ENCODE peak calls at places on chromosomes 12 and 14, in six cellular contexts. L, C, J, X, P and A are unnamed samples.

GRCh38 chr12:118055144-118055557 is 5.8 kb downstream of the WSB2 start:
- DNase-seq in J (no peak), X (no peak), L (peak), P (no peak), C (no peak), A (no peak)

GRCh38 chr12:47094804-47095203 is 15.0 kb upstream of the AMIGO2 start:
- DNase-seq in X (no peak), C (no peak), L (no peak), J (no peak), P (no peak), A (no peak)

GRCh38 chr12:26176725-26177124 is 18.6 kb upstream of the SSPN start:
- DNase-seq in J (no peak), P (no peak), X (no peak), C (no peak), L (no peak), A (no peak)

GRCh38 chr14:79543966-79544365 is 667.3 kb downstream of the DIO2 start:
- DNase-seq in L (no peak), P (no peak), J (no peak), C (no peak), X (no peak), A (no peak)

GRCh38 chr12:49298160-49298559 is 3.2 kb downstream of the PRPH start:
- DNase-seq in L (no peak), X (no peak), C (no peak), P (no peak), J (no peak), A (no peak)

GRCh38 chr12:45703942-45704341 is 25.6 kb upstream of the ARID2 start:
- DNase-seq in J (no peak), L (no peak), P (peak), X (no peak), C (no peak), A (no peak)

GRCh38 chr12:53232641-53233538 is 881 bp upstream of the RARG start:
- DNase-seq in X (no peak), C (no peak), J (no peak), L (peak), P (no peak), A (no peak)

GRCh38 chr14:80150301-80150700 is 61.0 kb downstream of the DIO2 start:
- DNase-seq in J (no peak), L (no peak), X (no peak), C (no peak), P (no peak), A (no peak)

GRCh38 chr14:106803379-106803778 is 1277.0 kb downstream of the TMEM121 start:
- DNase-seq in C (no peak), X (no peak), L (no peak), P (no peak), J (no peak), A (no peak)

GRCh38 chr12:10716704-10717315 is 6.3 kb downstream of the YBX3 start:
- DNase-seq in P (peak), L (peak), C (no peak), X (no peak), J (no peak), A (peak)

GRCh38 chr14:100775831-100776591 is 49.3 kb downstream of the DLK1 start:
- DNase-seq in C (no peak), P (no peak), J (no peak), X (no peak), L (no peak), A (no peak)

GRCh38 chr14:95482967-95483842 is 33.2 kb downstream of the SYNE3 start:
- DNase-seq in P (peak), J (no peak), X (no peak), L (peak), C (peak), A (peak)

GRCh38 chr12:51070004-51070403 is 13.4 kb downstream of the CSRNP2 start:
- DNase-seq in X (no peak), C (no peak), L (no peak), J (no peak), P (no peak), A (peak)

GRCh38 chr12:108253540-108253939 is 85.6 kb downstream of the CMKLR1 start:
- DNase-seq in X (no peak), L (no peak), P (no peak), C (no peak), J (no peak), A (no peak)

GRCh38 chr12:108649126-108649525 is 15.4 kb upstream of the SELPLG start:
- DNase-seq in P (no peak), J (no peak), X (no peak), L (no peak), C (no peak), A (no peak)

GRCh38 chr14:74888164-74889158 is 6.7 kb downstream of the DLST start:
- DNase-seq in L (no peak), X (no peak), C (no peak), J (no peak), P (no peak), A (no peak)

GRCh38 chr14:21073921-21074320 is 3.8 kb downstream of the ARHGEF40 start:
- DNase-seq in C (no peak), P (no peak), J (no peak), X (no peak), L (no peak), A (no peak)

GRCh38 chr12:20097561-20097960 is 270.8 kb upstream of the PDE3A start:
- DNase-seq in J (no peak), X (no peak), L (no peak), P (peak), C (no peak), A (peak)